ENCODE peak calls at places on chromosome 3, in ten cellular contexts. W is thyroid gland, G is uterus, B is heart left ventricle, H is sigmoid colon, F is adrenal gland, K is A549, I is spleen, C is tibial nerve, R is ovary. O is an unnamed sample.

GRCh38 chr3:89584398-89584797 is 477.0 kb downstream of the EPHA3 start:
- DNase-seq in W (no peak), G (no peak), B (no peak), H (no peak), F (no peak), K (no peak), I (no peak), C (no peak), R (no peak), O (no peak)

GRCh38 chr3:156820687-156821070 is 5.5 kb upstream of the LEKR1 start:
- DNase-seq in W (no peak), G (no peak), B (no peak), H (no peak), F (no peak), K (no peak), I (no peak), C (no peak), R (no peak), O (no peak)

GRCh38 chr3:160454995-160455394 is 5.4 kb upstream of the TRIM59 start:
- DNase-seq in W (no peak), G (no peak), B (no peak), H (no peak), F (no peak), K (no peak), I (no peak), C (no peak), R (no peak), O (no peak)

GRCh38 chr3:37183976-37184375 is 9.6 kb upstream of the LRRFIP2 start:
- DNase-seq in W (peak), G (no peak), B (no peak), H (no peak), F (no peak), K (no peak), I (no peak), C (no peak), R (no peak), O (no peak)

GRCh38 chr3:11455977-11456376 is 183.8 kb downstream of the ATG7 start:
- DNase-seq in W (no peak), G (no peak), B (no peak), H (no peak), F (no peak), K (no peak), I (no peak), C (no peak), R (no peak), O (no peak)

GRCh38 chr3:99607151-99607550 is 31.2 kb upstream of the COL8A1 start:
- DNase-seq in W (no peak), G (no peak), B (no peak), H (no peak), F (no peak), K (no peak), I (no peak), C (no peak), R (no peak), O (no peak)

GRCh38 chr3:161104561-161105551 is at the start of gene B3GALNT1:
- DNase-seq in W (peak), G (peak), B (peak), H (peak), F (peak), K (peak), I (peak), C (no peak), R (peak), O (peak)

GRCh38 chr3:66428733-66429132 is 72.1 kb downstream of the LRIG1 start:
- DNase-seq in W (peak), G (peak), B (peak), H (peak), F (peak), K (peak), I (no peak), C (peak), R (peak), O (peak)

GRCh38 chr3:141528837-141529236 is 42.0 kb downstream of the RASA2 start:
- DNase-seq in W (no peak), G (no peak), B (no peak), H (no peak), F (no peak), K (no peak), I (no peak), C (no peak), R (no peak), O (no peak)

GRCh38 chr3:72301779-72302178 is 516.8 kb upstream of the PROK2 start:
- DNase-seq in W (no peak), G (no peak), B (no peak), H (no peak), F (no peak), K (no peak), I (no peak), C (no peak), R (no peak), O (peak)

GRCh38 chr3:3200632-3201212 is 21.2 kb upstream of the CRBN start:
- DNase-seq in W (peak), G (peak), B (peak), H (no peak), F (peak), K (peak), I (no peak), C (peak), R (peak), O (peak)

GRCh38 chr3:147613710-147614109 is 204.5 kb downstream of the ZIC1 start:
- DNase-seq in W (no peak), G (no peak), B (no peak), H (no peak), F (no peak), K (no peak), I (no peak), C (no peak), R (no peak), O (no peak)

GRCh38 chr3:20105513-20106280 is 65.5 kb downstream of the KAT2B start:
- DNase-seq in W (no peak), G (no peak), B (no peak), H (no peak), F (no peak), K (no peak), I (no peak), C (no peak), R (no peak), O (no peak)

GRCh38 chr3:13105181-13105580 is 32.0 kb upstream of the IQSEC1 start:
- DNase-seq in W (no peak), G (no peak), B (no peak), H (no peak), F (no peak), K (no peak), I (peak), C (no peak), R (no peak), O (peak)

GRCh38 chr3:111769110-111769509 is 90.0 kb upstream of the PHLDB2 start:
- DNase-seq in W (no peak), G (no peak), B (no peak), H (no peak), F (no peak), K (no peak), I (no peak), C (no peak), R (no peak), O (peak)

GRCh38 chr3:194148383-194148782 is 12.4 kb downstream of the HES1 start:
- DNase-seq in W (peak), G (no peak), B (peak), H (no peak), F (peak), K (no peak), I (no peak), C (peak), R (peak), O (peak)

GRCh38 chr3:118128886-118129285 is 905.8 kb downstream of the IGSF11 start:
- DNase-seq in W (no peak), G (no peak), B (no peak), H (no peak), F (no peak), K (no peak), I (no peak), C (no peak), R (no peak), O (no peak)

GRCh38 chr3:139263798-139264197 is 80.0 kb upstream of the MRPS22 start:
- DNase-seq in W (no peak), G (no peak), B (no peak), H (no peak), F (no peak), K (no peak), I (peak), C (no peak), R (no peak), O (no peak)

GRCh38 chr3:150760431-150761200 is 2.4 kb downstream of the SIAH2 start:
- DNase-seq in W (no peak), G (no peak), B (no peak), H (no peak), F (no peak), K (no peak), I (no peak), C (no peak), R (no peak), O (no peak)

DNA sequence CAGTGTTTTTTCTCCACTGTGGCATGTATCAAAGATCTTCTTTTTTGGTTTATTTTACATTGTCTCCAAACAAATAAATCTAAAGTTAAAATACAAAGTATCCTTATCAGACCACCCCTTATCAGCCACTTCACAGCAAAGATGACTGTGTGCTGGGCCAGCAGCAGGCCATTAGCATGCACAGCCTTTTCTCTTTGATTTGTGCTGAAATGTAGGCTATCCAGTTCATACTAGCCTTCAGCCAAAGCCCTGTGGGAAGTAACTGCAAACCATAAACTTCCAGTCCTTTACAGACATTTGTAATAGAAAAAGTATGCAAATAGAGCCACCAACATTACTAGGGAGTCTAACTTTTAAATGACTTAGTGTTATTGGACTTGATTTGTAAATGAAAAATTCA is 816.3 kb downstream of the FHIT start:
- DNase-seq in W (no peak), G (no peak), B (no peak), H (no peak), F (no peak), K (no peak), I (no peak), C (no peak), R (no peak), O (no peak)
- TF ChIP-seq CTCF in W (no peak), G (no peak), B (no peak), H (no peak), F (no peak), K (no peak), I (no peak), C (no peak), R (no peak), O (no peak)

DNA sequence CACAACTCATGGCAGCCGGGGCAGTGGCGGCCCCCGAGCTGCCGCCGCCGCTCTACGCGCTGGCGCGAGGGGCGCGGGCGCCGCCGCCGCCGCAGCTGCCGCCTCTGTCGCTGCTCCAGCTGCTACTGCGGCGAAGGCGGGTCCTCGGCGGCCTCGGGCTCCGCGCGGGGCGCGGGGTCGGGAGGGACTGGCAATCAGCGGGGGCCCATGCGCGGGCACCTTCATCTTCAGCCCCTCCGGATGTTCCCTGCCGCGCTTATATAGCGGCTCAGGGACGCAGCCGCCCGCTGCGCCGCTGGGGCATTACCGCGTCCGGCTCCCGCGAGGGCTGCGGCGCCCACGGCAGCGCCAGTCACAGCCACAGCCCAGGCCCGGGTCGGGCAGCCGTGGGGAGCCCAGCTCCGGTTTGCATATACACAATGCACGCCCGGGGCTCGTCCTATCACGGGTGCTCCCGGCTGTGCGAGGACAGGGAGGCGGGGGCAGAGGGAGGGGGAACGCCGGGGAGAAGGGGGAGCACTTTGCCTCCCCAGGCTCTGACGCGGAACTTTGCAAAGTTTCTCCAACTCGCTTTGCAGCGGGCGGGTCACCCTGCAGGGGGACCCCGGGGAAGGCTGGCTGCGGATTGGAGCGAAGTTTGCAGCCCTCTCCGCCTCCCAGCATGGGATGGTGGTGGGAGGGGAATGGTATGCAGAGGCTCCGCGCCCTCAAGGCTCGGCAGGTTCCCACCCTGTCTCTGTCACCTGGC is at the start of gene VGLL3:
- DNase-seq in W (peak), G (peak), B (peak), H (peak), F (peak), K (peak), I (peak), C (peak), R (peak), O (peak)
- TF ChIP-seq POLR2A in W (no peak), G (peak), B (no peak), H (peak), F (no peak), K (peak), I (no peak), C (peak), R (peak), O (peak)

GRCh38 chr3:73622135-73622534 is 2.6 kb downstream of the PDZRN3 start:
- DNase-seq in W (no peak), G (peak), B (peak), H (peak), F (peak), K (no peak), I (no peak), C (no peak), R (peak), O (peak)
- H3K27ac ChIP-seq in W (no peak), G (peak), B (peak), H (peak), F (peak), K (no peak), I (no peak), C (peak), R (peak), O (no peak)

DNA sequence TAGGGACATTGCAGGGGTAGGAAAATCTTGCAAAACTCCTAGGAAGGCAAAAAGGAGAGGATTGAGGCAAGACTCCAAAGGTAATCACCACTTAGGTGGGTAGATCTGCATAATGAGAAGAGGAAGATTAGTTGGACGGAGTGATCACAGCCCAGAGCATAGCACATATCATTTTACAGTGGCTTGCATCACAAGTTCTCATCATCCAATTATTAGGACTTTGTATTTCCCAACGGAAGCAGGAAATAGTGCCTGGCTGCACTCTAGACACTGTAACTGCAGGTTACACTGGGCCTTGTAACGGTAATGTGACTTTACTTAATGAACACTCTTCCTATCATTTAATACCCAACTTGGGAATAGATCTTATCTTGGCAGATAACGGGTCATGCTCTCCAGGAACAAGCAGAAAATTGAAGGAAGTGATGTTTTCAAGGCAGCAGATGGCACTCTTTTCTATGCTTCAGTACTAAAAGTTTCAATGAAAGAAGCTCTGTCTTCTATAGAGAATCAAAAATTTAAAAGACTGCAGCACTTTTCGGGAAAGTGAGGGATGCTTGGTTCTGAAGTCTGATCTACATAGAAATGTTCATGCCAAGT is 101.9 kb upstream of the KCNMB2 start:
- DNase-seq in W (no peak), G (no peak), B (no peak), H (no peak), F (no peak), K (no peak), I (no peak), C (no peak), R (no peak), O (no peak)
- TF ChIP-seq CTCF in W (peak), G (no peak), B (no peak), H (peak), F (no peak), K (no peak), I (no peak), C (no peak), R (no peak), O (no peak)